ENCODE peak calls at places on chromosomes 2 and 18, in four cellular contexts. V, R, H and A are unnamed samples.
A peak's percentile ranks its signal among the peaks of the same experiment; 100 is the strongest.

GRCh38 chr2:179636995-179637394 is 224.4 kb downstream of the ZNF385B start:
- DNase-seq in V (no peak), R (no peak), H (no peak), A (no peak)

GRCh38 chr2:199259671-199260070 is 198.1 kb downstream of the SATB2 start:
- DNase-seq in V (no peak), R (no peak), H (no peak), A (no peak)

GRCh38 chr18:51082571-51083264 is 52.7 kb downstream of the SMAD4 start:
- DNase-seq in V (no peak), R (no peak), H (no peak), A (peak; percentile 49)

GRCh38 chr2:235665656-235666239 is 171.9 kb downstream of the AGAP1 start:
- DNase-seq in V (peak; percentile 47), R (no peak), H (no peak), A (peak; percentile 33)

GRCh38 chr2:85704800-85705679 is 10.9 kb downstream of the GNLY start:
- DNase-seq in V (no peak), R (no peak), H (no peak), A (no peak)

GRCh38 chr2:206979365-206979764 is 40.0 kb downstream of the CPO start:
- DNase-seq in V (no peak), R (no peak), H (no peak), A (no peak)

GRCh38 chr2:133130548-133131246 is 437.6 kb downstream of the NCKAP5 start:
- DNase-seq in V (no peak), R (no peak), H (no peak), A (no peak)

GRCh38 chr2:178870703-178871102 is 63.5 kb upstream of the TTN start:
- DNase-seq in V (peak; percentile 68), R (no peak), H (no peak), A (peak; percentile 10)

GRCh38 chr2:170929686-170930050 is 615 bp downstream of the GORASP2 start:
- DNase-seq in V (peak; percentile 60), R (peak; percentile 68), H (peak; percentile 77), A (peak; percentile 65)